ENCODE peak calls at places on chromosomes 12 and 14, in seven cellular contexts. Y is GM13976; D is RPMI7951; V is activated CD4-positive, alpha-beta T cell treated with anti-CD3 and anti-CD28 coated beads, Interleukin-2, amount 10 ng/mL, durations not matched to agents 24 days and 14 days; A is body of pancreas; O is A549; S is T-cell. L is an unnamed sample.

GRCh38 chr12:111643428-111643826 is 42.3 kb downstream of the BRAP start:
- DNase-seq in V (no peak), S (no peak), D (no peak), A (peak), Y (no peak), O (no peak), L (no peak)

GRCh38 chr14:47167407-47167806 is 508.0 kb downstream of the MDGA2 start:
- DNase-seq in Y (no peak), A (no peak), S (no peak), O (no peak), V (no peak), D (no peak), L (no peak)

GRCh38 chr14:104770851-104771272 is 17.9 kb downstream of the SIVA1 start:
- DNase-seq in O (no peak), V (no peak), Y (no peak), S (no peak), D (no peak), A (no peak), L (no peak)

GRCh38 chr12:25615119-25615518 is 62.0 kb upstream of the LMNTD1 start:
- DNase-seq in S (no peak), A (no peak), D (peak), Y (no peak), V (no peak), O (no peak), L (no peak)

GRCh38 chr12:103768467-103769123 is 72.4 kb downstream of the NT5DC3 start:
- DNase-seq in D (peak), O (no peak), S (no peak), A (no peak), V (no peak), Y (no peak), L (no peak)

GRCh38 chr12:132476038-132476414 is 13.9 kb upstream of the FBRSL1 start:
- DNase-seq in A (no peak), S (no peak), D (no peak), V (no peak), O (no peak), Y (no peak), L (no peak)

GRCh38 chr12:56115329-56115728 is 1.1 kb upstream of the RPL41 start:
- DNase-seq in Y (no peak), A (peak), V (no peak), O (no peak), D (peak), S (no peak), L (no peak)

GRCh38 chr12:93759512-93760081 is 82.4 kb downstream of the CRADD start:
- DNase-seq in Y (no peak), V (no peak), A (no peak), D (no peak), S (no peak), O (no peak), L (no peak)

GRCh38 chr14:68806526-68807147 is 13.8 kb upstream of the ZFP36L1 start:
- DNase-seq in V (no peak), D (no peak), S (no peak), Y (peak), A (no peak), O (no peak), L (no peak)

GRCh38 chr14:44962573-44963528 is 861 bp downstream of the TOGARAM1 start:
- DNase-seq in D (peak), S (no peak), Y (no peak), A (peak), V (no peak), O (no peak), L (no peak)

GRCh38 chr12:130573235-130573634 is 142.9 kb downstream of the RIMBP2 start:
- DNase-seq in Y (no peak), D (no peak), O (no peak), S (no peak), V (no peak), A (no peak), L (no peak)